ENCODE peak calls at places on chromosomes 4 and X, in nine cellular contexts. One of them, this sample, is unnamed.

GRCh38 chr4:141730805-141731204 is 94.4 kb downstream of the IL15 start:
- DNase-seq in psoas muscle: no peak
- DNase-seq in MCF 10A: no peak
- DNase-seq in foreskin fibroblast: peak
- DNase-seq in Calu3: no peak
- DNase-seq in AG09309: no peak
- DNase-seq in GM12878: no peak
- DNase-seq in HFF-Myc: no peak
- DNase-seq in nephron progenitor cell: no peak
- DNase-seq in this sample: no peak

GRCh38 chr4:76987153-76987562 is 37.6 kb downstream of the SEPTIN11 start:
- DNase-seq in psoas muscle: peak
- DNase-seq in MCF 10A: no peak
- DNase-seq in foreskin fibroblast: peak
- DNase-seq in Calu3: no peak
- DNase-seq in AG09309: peak
- DNase-seq in GM12878: no peak
- DNase-seq in HFF-Myc: peak
- DNase-seq in nephron progenitor cell: no peak
- DNase-seq in this sample: peak

GRCh38 chrX:24260827-24261550 is 52.9 kb downstream of the SUPT20HL2 start:
- DNase-seq in psoas muscle: peak
- DNase-seq in MCF 10A: no peak
- DNase-seq in foreskin fibroblast: peak
- DNase-seq in Calu3: no peak
- DNase-seq in AG09309: no peak
- DNase-seq in GM12878: no peak
- DNase-seq in HFF-Myc: no peak
- DNase-seq in nephron progenitor cell: no peak
- DNase-seq in this sample: no peak

GRCh38 chr4:86307432-86307831 is 52.4 kb downstream of the MAPK10 start:
- DNase-seq in psoas muscle: no peak
- DNase-seq in MCF 10A: peak
- DNase-seq in foreskin fibroblast: peak
- DNase-seq in Calu3: no peak
- DNase-seq in AG09309: no peak
- DNase-seq in GM12878: no peak
- DNase-seq in HFF-Myc: no peak
- DNase-seq in nephron progenitor cell: no peak
- DNase-seq in this sample: no peak

GRCh38 chr4:26388671-26389070 is 67.9 kb downstream of the RBPJ start:
- DNase-seq in psoas muscle: no peak
- DNase-seq in MCF 10A: peak
- DNase-seq in foreskin fibroblast: no peak
- DNase-seq in Calu3: no peak
- DNase-seq in AG09309: no peak
- DNase-seq in GM12878: no peak
- DNase-seq in HFF-Myc: no peak
- DNase-seq in nephron progenitor cell: no peak
- DNase-seq in this sample: no peak

GRCh38 chrX:22378296-22378695 is 105.6 kb downstream of the CBLL2 start:
- DNase-seq in psoas muscle: no peak
- DNase-seq in MCF 10A: no peak
- DNase-seq in foreskin fibroblast: no peak
- DNase-seq in Calu3: no peak
- DNase-seq in AG09309: no peak
- DNase-seq in GM12878: no peak
- DNase-seq in HFF-Myc: no peak
- DNase-seq in nephron progenitor cell: no peak
- DNase-seq in this sample: no peak

GRCh38 chrX:114976321-114976720 is 41.1 kb downstream of the IL13RA2 start:
- DNase-seq in psoas muscle: no peak
- DNase-seq in MCF 10A: peak
- DNase-seq in foreskin fibroblast: peak
- DNase-seq in Calu3: peak
- DNase-seq in AG09309: peak
- DNase-seq in GM12878: no peak
- DNase-seq in HFF-Myc: no peak
- DNase-seq in nephron progenitor cell: no peak
- DNase-seq in this sample: no peak

GRCh38 chr4:142567199-142567598 is 278.9 kb downstream of the INPP4B start:
- DNase-seq in psoas muscle: no peak
- DNase-seq in MCF 10A: no peak
- DNase-seq in foreskin fibroblast: no peak
- DNase-seq in Calu3: peak
- DNase-seq in AG09309: no peak
- DNase-seq in GM12878: no peak
- DNase-seq in HFF-Myc: no peak
- DNase-seq in nephron progenitor cell: no peak
- DNase-seq in this sample: no peak

GRCh38 chrX:117743469-117744251 is 372.9 kb downstream of the KLHL13 start:
- DNase-seq in psoas muscle: no peak
- DNase-seq in MCF 10A: peak
- DNase-seq in foreskin fibroblast: no peak
- DNase-seq in Calu3: no peak
- DNase-seq in AG09309: no peak
- DNase-seq in GM12878: no peak
- DNase-seq in HFF-Myc: no peak
- DNase-seq in nephron progenitor cell: peak
- DNase-seq in this sample: no peak

GRCh38 chrX:73850124-73851013 is 287.4 kb downstream of the CHIC1 start:
- DNase-seq in psoas muscle: peak
- DNase-seq in MCF 10A: peak
- DNase-seq in foreskin fibroblast: peak
- DNase-seq in Calu3: peak
- DNase-seq in AG09309: no peak
- DNase-seq in GM12878: peak
- DNase-seq in HFF-Myc: no peak
- DNase-seq in nephron progenitor cell: no peak
- DNase-seq in this sample: no peak

GRCh38 chr4:137474711-137475301 is 57.5 kb downstream of the PCDH18 start:
- DNase-seq in psoas muscle: no peak
- DNase-seq in MCF 10A: peak
- DNase-seq in foreskin fibroblast: peak
- DNase-seq in Calu3: no peak
- DNase-seq in AG09309: no peak
- DNase-seq in GM12878: no peak
- DNase-seq in HFF-Myc: peak
- DNase-seq in nephron progenitor cell: no peak
- DNase-seq in this sample: peak

GRCh38 chrX:128106630-128107029 is 54.4 kb upstream of the ACTRT1 start:
- DNase-seq in psoas muscle: no peak
- DNase-seq in MCF 10A: peak
- DNase-seq in foreskin fibroblast: no peak
- DNase-seq in Calu3: no peak
- DNase-seq in AG09309: no peak
- DNase-seq in GM12878: no peak
- DNase-seq in HFF-Myc: no peak
- DNase-seq in nephron progenitor cell: peak
- DNase-seq in this sample: no peak

GRCh38 chr4:101599620-101600019 is 190.9 kb upstream of the BANK1 start:
- DNase-seq in psoas muscle: no peak
- DNase-seq in MCF 10A: peak
- DNase-seq in foreskin fibroblast: peak
- DNase-seq in Calu3: no peak
- DNase-seq in AG09309: peak
- DNase-seq in GM12878: no peak
- DNase-seq in HFF-Myc: no peak
- DNase-seq in nephron progenitor cell: no peak
- DNase-seq in this sample: no peak

GRCh38 chr4:139229534-139230039 is 50.4 kb downstream of the MGARP start:
- DNase-seq in psoas muscle: no peak
- DNase-seq in MCF 10A: peak
- DNase-seq in foreskin fibroblast: peak
- DNase-seq in Calu3: peak
- DNase-seq in AG09309: no peak
- DNase-seq in GM12878: no peak
- DNase-seq in HFF-Myc: no peak
- DNase-seq in nephron progenitor cell: no peak
- DNase-seq in this sample: no peak

DNA sequence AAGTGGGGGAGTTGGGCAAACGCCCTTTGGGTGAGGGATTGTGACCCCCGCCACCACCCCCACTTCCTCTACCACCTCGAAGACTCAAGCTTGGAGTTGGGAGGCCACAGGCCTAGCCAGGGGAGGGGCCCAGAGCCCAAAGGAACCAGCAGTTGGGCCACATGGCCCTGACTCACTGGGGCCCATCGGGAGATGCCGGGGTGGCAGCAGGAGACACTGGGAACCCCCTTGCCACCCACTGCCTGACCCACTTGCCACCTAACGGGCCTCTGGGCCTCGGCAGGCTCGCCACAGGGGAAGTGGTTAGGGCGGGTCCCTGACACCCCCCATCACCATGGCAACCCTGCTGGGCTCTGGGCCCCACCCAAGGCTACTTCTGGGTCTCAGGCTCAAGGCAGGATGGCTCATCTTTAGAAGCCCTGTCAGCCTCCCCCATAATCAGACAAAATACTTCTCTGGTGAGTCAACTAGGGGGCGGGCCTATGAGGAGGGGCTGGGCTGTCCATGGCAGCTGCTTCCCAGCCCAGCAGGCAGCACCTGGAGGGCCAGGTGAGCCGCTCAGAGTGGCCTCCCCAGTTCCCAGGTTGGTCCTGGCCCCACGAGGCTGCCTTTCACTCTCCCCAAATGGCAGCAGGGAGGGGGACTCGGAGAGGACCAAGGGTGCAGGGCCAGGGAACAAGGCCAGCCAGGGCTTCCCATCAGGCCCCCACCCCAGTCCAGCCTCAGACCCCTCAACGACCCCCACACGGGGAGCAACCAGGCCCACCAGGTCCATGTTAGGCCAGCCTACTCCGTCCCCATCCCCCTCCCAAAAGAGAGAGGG is 5.6 kb downstream of the FLNA start:
- DNase-seq in psoas muscle: peak
- DNase-seq in MCF 10A: peak
- DNase-seq in foreskin fibroblast: peak
- DNase-seq in Calu3: peak
- DNase-seq in AG09309: peak
- DNase-seq in GM12878: peak
- DNase-seq in HFF-Myc: peak
- DNase-seq in nephron progenitor cell: no peak
- DNase-seq in this sample: peak
- TF ChIP-seq CTCF in psoas muscle: no peak
- TF ChIP-seq CTCF in MCF 10A: no peak
- TF ChIP-seq CTCF in foreskin fibroblast: no peak
- TF ChIP-seq CTCF in Calu3: no peak
- TF ChIP-seq CTCF in AG09309: no peak
- TF ChIP-seq CTCF in GM12878: no peak
- TF ChIP-seq CTCF in HFF-Myc: no peak
- TF ChIP-seq CTCF in nephron progenitor cell: no peak
- TF ChIP-seq CTCF in this sample: no peak

GRCh38 chr4:12375805-12376204 is 947.1 kb upstream of the HS3ST1 start:
- DNase-seq in psoas muscle: no peak
- DNase-seq in MCF 10A: no peak
- DNase-seq in foreskin fibroblast: no peak
- DNase-seq in Calu3: no peak
- DNase-seq in AG09309: no peak
- DNase-seq in GM12878: no peak
- DNase-seq in HFF-Myc: no peak
- DNase-seq in nephron progenitor cell: no peak
- DNase-seq in this sample: no peak

GRCh38 chr4:12382567-12382966 is 953.9 kb upstream of the HS3ST1 start:
- DNase-seq in psoas muscle: no peak
- DNase-seq in MCF 10A: no peak
- DNase-seq in foreskin fibroblast: no peak
- DNase-seq in Calu3: no peak
- DNase-seq in AG09309: no peak
- DNase-seq in GM12878: no peak
- DNase-seq in HFF-Myc: no peak
- DNase-seq in nephron progenitor cell: no peak
- DNase-seq in this sample: no peak

GRCh38 chr4:12379191-12379590 is 950.5 kb upstream of the HS3ST1 start:
- DNase-seq in psoas muscle: no peak
- DNase-seq in MCF 10A: no peak
- DNase-seq in foreskin fibroblast: no peak
- DNase-seq in Calu3: no peak
- DNase-seq in AG09309: no peak
- DNase-seq in GM12878: no peak
- DNase-seq in HFF-Myc: no peak
- DNase-seq in nephron progenitor cell: no peak
- DNase-seq in this sample: no peak
- TF ChIP-seq CTCF in psoas muscle: no peak
- TF ChIP-seq CTCF in MCF 10A: no peak
- TF ChIP-seq CTCF in foreskin fibroblast: no peak
- TF ChIP-seq CTCF in Calu3: no peak
- TF ChIP-seq CTCF in AG09309: no peak
- TF ChIP-seq CTCF in GM12878: no peak
- TF ChIP-seq CTCF in HFF-Myc: no peak
- TF ChIP-seq CTCF in nephron progenitor cell: no peak
- TF ChIP-seq CTCF in this sample: no peak

DNA sequence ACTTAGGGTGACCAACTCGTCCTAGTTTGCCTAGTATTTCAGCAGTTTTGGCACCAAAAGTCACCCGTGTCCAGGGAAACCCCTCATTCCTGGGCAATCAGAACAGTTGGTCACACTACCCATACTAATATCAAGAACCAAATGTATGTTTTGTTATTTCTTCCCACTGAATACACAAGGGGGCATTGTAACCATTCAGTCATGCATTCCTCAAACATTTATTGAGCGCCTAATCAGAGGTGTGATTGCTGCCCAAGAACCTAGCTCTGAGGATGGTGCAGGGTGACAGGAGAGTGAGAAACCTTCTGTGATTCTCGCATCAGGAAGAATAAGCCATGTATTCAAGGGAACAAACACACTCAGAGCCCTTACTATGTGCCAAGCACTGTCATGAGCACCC is 69.8 kb upstream of the RAI2 start:
- DNase-seq in psoas muscle: no peak
- DNase-seq in MCF 10A: no peak
- DNase-seq in foreskin fibroblast: no peak
- DNase-seq in Calu3: no peak
- DNase-seq in AG09309: no peak
- DNase-seq in GM12878: no peak
- DNase-seq in HFF-Myc: no peak
- DNase-seq in nephron progenitor cell: no peak
- DNase-seq in this sample: no peak
- TF ChIP-seq CTCF in psoas muscle: no peak
- TF ChIP-seq CTCF in MCF 10A: no peak
- TF ChIP-seq CTCF in foreskin fibroblast: no peak
- TF ChIP-seq CTCF in Calu3: no peak
- TF ChIP-seq CTCF in AG09309: no peak
- TF ChIP-seq CTCF in GM12878: no peak
- TF ChIP-seq CTCF in HFF-Myc: no peak
- TF ChIP-seq CTCF in nephron progenitor cell: no peak
- TF ChIP-seq CTCF in this sample: no peak

DNA sequence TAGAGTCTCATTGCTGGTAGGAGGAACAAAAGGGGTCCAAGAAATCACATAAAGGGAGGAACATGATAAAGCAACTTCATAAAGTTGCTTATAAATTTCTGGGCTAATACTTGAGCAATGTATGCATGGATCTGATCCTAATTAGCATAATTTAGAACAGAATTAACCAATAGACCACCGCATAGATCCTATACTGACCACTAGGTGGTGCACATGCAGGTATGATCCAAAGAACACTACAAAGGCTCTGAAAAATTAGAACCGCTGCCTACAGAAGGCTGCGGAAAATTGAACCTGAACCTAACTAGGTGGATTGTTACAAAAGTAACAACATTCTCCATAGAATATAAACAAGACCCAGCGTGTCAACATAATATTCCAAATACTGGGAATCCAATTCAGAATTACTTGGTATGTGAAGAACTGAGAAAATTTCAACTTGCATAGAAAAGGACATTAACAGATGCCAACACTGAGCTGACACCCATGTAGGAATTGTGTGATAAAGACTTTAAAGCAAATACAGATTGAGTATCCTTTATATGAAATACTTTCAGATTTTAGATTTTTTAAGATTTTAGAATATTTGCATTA is 23.3 kb downstream of the BRCC3 start:
- DNase-seq in psoas muscle: no peak
- DNase-seq in MCF 10A: peak
- DNase-seq in foreskin fibroblast: peak
- DNase-seq in Calu3: peak
- DNase-seq in AG09309: no peak
- DNase-seq in GM12878: no peak
- DNase-seq in HFF-Myc: no peak
- DNase-seq in nephron progenitor cell: no peak
- DNase-seq in this sample: no peak
- TF ChIP-seq CTCF in psoas muscle: peak
- TF ChIP-seq CTCF in MCF 10A: peak
- TF ChIP-seq CTCF in foreskin fibroblast: peak
- TF ChIP-seq CTCF in Calu3: peak
- TF ChIP-seq CTCF in AG09309: peak
- TF ChIP-seq CTCF in GM12878: peak
- TF ChIP-seq CTCF in HFF-Myc: peak
- TF ChIP-seq CTCF in nephron progenitor cell: peak
- TF ChIP-seq CTCF in this sample: peak

This sample was measured in AG09319.